ENCODE peak calls at places on chromosomes 12 and 14, in eight cellular contexts. One of them, this sample, is unnamed.

GRCh38 chr12:90124914-90125313 is 416.3 kb upstream of the ATP2B1 start:
- DNase-seq in A549: no peak
- DNase-seq in NCI-H2081: no peak
- DNase-seq in stimulated activated CD8-positive, alpha-beta memory T cell treated with anti-CD3 and anti-CD28 coated beads, Interleukin-15, amount 100 ng/mL, for 24 hours: no peak
- DNase-seq in NCI-H82: no peak
- DNase-seq in CD8-positive, alpha-beta memory T cell: no peak
- DNase-seq in posterior cingulate gyrus: no peak
- DNase-seq in AG04450: no peak
- DNase-seq in this sample: no peak

GRCh38 chr14:69548566-69548965 is 26.1 kb downstream of the CCDC177 start:
- DNase-seq in NCI-H2081: no peak
- DNase-seq in stimulated activated CD8-positive, alpha-beta memory T cell treated with anti-CD3 and anti-CD28 coated beads, Interleukin-15, amount 100 ng/mL, for 24 hours: no peak
- DNase-seq in AG04450: no peak
- DNase-seq in A549: no peak
- DNase-seq in posterior cingulate gyrus: no peak
- DNase-seq in NCI-H82: no peak
- DNase-seq in CD8-positive, alpha-beta memory T cell: no peak
- DNase-seq in this sample: no peak

GRCh38 chr14:23379331-23380196 is 2.7 kb downstream of the CMTM5 start:
- DNase-seq in A549: peak; percentile 46
- DNase-seq in AG04450: no peak
- DNase-seq in NCI-H82: peak; percentile 98
- DNase-seq in NCI-H2081: peak; percentile 41
- DNase-seq in posterior cingulate gyrus: no peak
- DNase-seq in stimulated activated CD8-positive, alpha-beta memory T cell treated with anti-CD3 and anti-CD28 coated beads, Interleukin-15, amount 100 ng/mL, for 24 hours: peak; percentile 38
- DNase-seq in CD8-positive, alpha-beta memory T cell: peak; percentile 49
- DNase-seq in this sample: peak; percentile 59

GRCh38 chr14:26293909-26294308 is 303.9 kb downstream of the NOVA1 start:
- DNase-seq in AG04450: no peak
- DNase-seq in A549: no peak
- DNase-seq in NCI-H2081: no peak
- DNase-seq in stimulated activated CD8-positive, alpha-beta memory T cell treated with anti-CD3 and anti-CD28 coated beads, Interleukin-15, amount 100 ng/mL, for 24 hours: no peak
- DNase-seq in NCI-H82: no peak
- DNase-seq in CD8-positive, alpha-beta memory T cell: no peak
- DNase-seq in posterior cingulate gyrus: no peak
- DNase-seq in this sample: no peak

GRCh38 chr12:19036673-19037357 is 92.7 kb upstream of the PLEKHA5 start:
- DNase-seq in NCI-H82: no peak
- DNase-seq in CD8-positive, alpha-beta memory T cell: no peak
- DNase-seq in stimulated activated CD8-positive, alpha-beta memory T cell treated with anti-CD3 and anti-CD28 coated beads, Interleukin-15, amount 100 ng/mL, for 24 hours: no peak
- DNase-seq in posterior cingulate gyrus: no peak
- DNase-seq in A549: no peak
- DNase-seq in NCI-H2081: no peak
- DNase-seq in AG04450: no peak
- DNase-seq in this sample: no peak

GRCh38 chr14:82502043-82502442 is 968.4 kb upstream of the SEL1L start:
- DNase-seq in NCI-H82: no peak
- DNase-seq in stimulated activated CD8-positive, alpha-beta memory T cell treated with anti-CD3 and anti-CD28 coated beads, Interleukin-15, amount 100 ng/mL, for 24 hours: no peak
- DNase-seq in NCI-H2081: no peak
- DNase-seq in CD8-positive, alpha-beta memory T cell: no peak
- DNase-seq in AG04450: no peak
- DNase-seq in A549: no peak
- DNase-seq in posterior cingulate gyrus: no peak
- DNase-seq in this sample: no peak

GRCh38 chr12:4273651-4274395 is at the start of gene CCND2:
- DNase-seq in NCI-H82: peak; percentile 99
- DNase-seq in NCI-H2081: no peak
- DNase-seq in A549: peak; percentile 44
- DNase-seq in stimulated activated CD8-positive, alpha-beta memory T cell treated with anti-CD3 and anti-CD28 coated beads, Interleukin-15, amount 100 ng/mL, for 24 hours: peak; percentile 57
- DNase-seq in AG04450: no peak
- DNase-seq in CD8-positive, alpha-beta memory T cell: peak; percentile 65
- DNase-seq in posterior cingulate gyrus: peak; percentile 99
- DNase-seq in this sample: peak; percentile 72

GRCh38 chr14:105952826-105953225 is 426.4 kb downstream of the TMEM121 start:
- DNase-seq in AG04450: no peak
- DNase-seq in NCI-H82: no peak
- DNase-seq in posterior cingulate gyrus: no peak
- DNase-seq in CD8-positive, alpha-beta memory T cell: no peak
- DNase-seq in stimulated activated CD8-positive, alpha-beta memory T cell treated with anti-CD3 and anti-CD28 coated beads, Interleukin-15, amount 100 ng/mL, for 24 hours: no peak
- DNase-seq in A549: no peak
- DNase-seq in NCI-H2081: no peak
- DNase-seq in this sample: no peak

GRCh38 chr12:104011265-104011664 is 38.7 kb downstream of the GLT8D2 start:
- DNase-seq in NCI-H2081: no peak
- DNase-seq in stimulated activated CD8-positive, alpha-beta memory T cell treated with anti-CD3 and anti-CD28 coated beads, Interleukin-15, amount 100 ng/mL, for 24 hours: no peak
- DNase-seq in AG04450: peak; percentile 74
- DNase-seq in NCI-H82: no peak
- DNase-seq in posterior cingulate gyrus: no peak
- DNase-seq in CD8-positive, alpha-beta memory T cell: no peak
- DNase-seq in A549: peak; percentile 46
- DNase-seq in this sample: no peak

GRCh38 chr12:100138048-100138907 is 4.4 kb downstream of the BLTP3B start:
- DNase-seq in posterior cingulate gyrus: no peak
- DNase-seq in stimulated activated CD8-positive, alpha-beta memory T cell treated with anti-CD3 and anti-CD28 coated beads, Interleukin-15, amount 100 ng/mL, for 24 hours: no peak
- DNase-seq in CD8-positive, alpha-beta memory T cell: no peak
- DNase-seq in AG04450: no peak
- DNase-seq in A549: peak; percentile 45
- DNase-seq in NCI-H82: peak; percentile 50
- DNase-seq in NCI-H2081: no peak
- DNase-seq in this sample: no peak

GRCh38 chr14:66284346-66284745 is 201.8 kb upstream of the CCDC196 start:
- DNase-seq in stimulated activated CD8-positive, alpha-beta memory T cell treated with anti-CD3 and anti-CD28 coated beads, Interleukin-15, amount 100 ng/mL, for 24 hours: no peak
- DNase-seq in NCI-H82: no peak
- DNase-seq in AG04450: no peak
- DNase-seq in posterior cingulate gyrus: no peak
- DNase-seq in CD8-positive, alpha-beta memory T cell: no peak
- DNase-seq in NCI-H2081: no peak
- DNase-seq in A549: peak; percentile 41
- DNase-seq in this sample: no peak

GRCh38 chr12:15000575-15000974 is 27.7 kb downstream of the PDE6H start:
- DNase-seq in NCI-H82: no peak
- DNase-seq in stimulated activated CD8-positive, alpha-beta memory T cell treated with anti-CD3 and anti-CD28 coated beads, Interleukin-15, amount 100 ng/mL, for 24 hours: no peak
- DNase-seq in A549: no peak
- DNase-seq in CD8-positive, alpha-beta memory T cell: no peak
- DNase-seq in posterior cingulate gyrus: no peak
- DNase-seq in NCI-H2081: no peak
- DNase-seq in AG04450: no peak
- DNase-seq in this sample: no peak

GRCh38 chr14:85601246-85601645 is 71.3 kb downstream of the FLRT2 start:
- DNase-seq in AG04450: no peak
- DNase-seq in posterior cingulate gyrus: no peak
- DNase-seq in NCI-H2081: peak; percentile 65
- DNase-seq in A549: no peak
- DNase-seq in stimulated activated CD8-positive, alpha-beta memory T cell treated with anti-CD3 and anti-CD28 coated beads, Interleukin-15, amount 100 ng/mL, for 24 hours: no peak
- DNase-seq in NCI-H82: peak; percentile 95
- DNase-seq in CD8-positive, alpha-beta memory T cell: no peak
- DNase-seq in this sample: no peak

GRCh38 chr14:104524726-104525125 is 54.8 kb upstream of the C14orf180 start:
- DNase-seq in NCI-H82: no peak
- DNase-seq in A549: no peak
- DNase-seq in stimulated activated CD8-positive, alpha-beta memory T cell treated with anti-CD3 and anti-CD28 coated beads, Interleukin-15, amount 100 ng/mL, for 24 hours: no peak
- DNase-seq in posterior cingulate gyrus: peak; percentile 43
- DNase-seq in AG04450: no peak
- DNase-seq in NCI-H2081: no peak
- DNase-seq in CD8-positive, alpha-beta memory T cell: no peak
- DNase-seq in this sample: no peak

GRCh38 chr12:114944736-114945135 is 260.8 kb upstream of the TBX3 start:
- DNase-seq in A549: no peak
- DNase-seq in CD8-positive, alpha-beta memory T cell: no peak
- DNase-seq in AG04450: no peak
- DNase-seq in NCI-H82: peak; percentile 49
- DNase-seq in stimulated activated CD8-positive, alpha-beta memory T cell treated with anti-CD3 and anti-CD28 coated beads, Interleukin-15, amount 100 ng/mL, for 24 hours: no peak
- DNase-seq in NCI-H2081: no peak
- DNase-seq in posterior cingulate gyrus: no peak
- DNase-seq in this sample: no peak

GRCh38 chr12:12562016-12562483 is 613 bp downstream of the DUSP16 start:
- DNase-seq in A549: peak; percentile 33
- DNase-seq in posterior cingulate gyrus: no peak
- DNase-seq in NCI-H2081: no peak
- DNase-seq in AG04450: no peak
- DNase-seq in NCI-H82: peak; percentile 54
- DNase-seq in stimulated activated CD8-positive, alpha-beta memory T cell treated with anti-CD3 and anti-CD28 coated beads, Interleukin-15, amount 100 ng/mL, for 24 hours: no peak
- DNase-seq in CD8-positive, alpha-beta memory T cell: peak; percentile 30
- DNase-seq in this sample: peak; percentile 16

GRCh38 chr14:101119830-101120571 is 216.5 kb upstream of the RTL1 start:
- DNase-seq in NCI-H2081: no peak
- DNase-seq in posterior cingulate gyrus: peak; percentile 72
- DNase-seq in NCI-H82: no peak
- DNase-seq in AG04450: no peak
- DNase-seq in stimulated activated CD8-positive, alpha-beta memory T cell treated with anti-CD3 and anti-CD28 coated beads, Interleukin-15, amount 100 ng/mL, for 24 hours: no peak
- DNase-seq in A549: no peak
- DNase-seq in CD8-positive, alpha-beta memory T cell: no peak
- DNase-seq in this sample: no peak

This sample was measured in activated T-helper 9 cell treated with anti-CD3 and anti-CD28 coated beads, Interleukin-2, amount 50 U/mL, for 16 hours.